ENCODE peak calls at places on chromosomes 5 and 9, in five cellular contexts. A is H1, N is H9, E is neuronal stem cell, X is IMR-90. R is an unnamed sample.

GRCh38 chr5:79954620-79955019 is 36.4 kb downstream of the MTX3 start:
- DNase-seq in E (no peak), A (no peak), X (peak), N (no peak), R (no peak)

GRCh38 chr5:6264394-6264793 is 114.0 kb downstream of the MED10 start:
- DNase-seq in E (no peak), A (no peak), X (no peak), N (no peak), R (no peak)

GRCh38 chr9:113705938-113706519 is 170.1 kb upstream of the ZNF618 start:
- DNase-seq in X (no peak), N (peak), A (no peak), E (no peak), R (peak)

GRCh38 chr5:115469904-115470516 is 74.6 kb downstream of the FEM1C start:
- DNase-seq in E (no peak), N (no peak), A (no peak), X (no peak), R (no peak)

GRCh38 chr9:12702160-12702758 is 9.1 kb downstream of the TYRP1 start:
- DNase-seq in N (peak), A (no peak), X (peak), E (peak), R (peak)

GRCh38 chr5:53170748-53171349 is 61.3 kb upstream of the MOCS2 start:
- DNase-seq in A (no peak), N (no peak), X (peak), E (peak), R (peak)

GRCh38 chr9:12141422-12141821 is 551.8 kb upstream of the TYRP1 start:
- DNase-seq in E (no peak), N (no peak), X (no peak), A (no peak), R (peak)

GRCh38 chr5:172648755-172649154 is 7.7 kb downstream of the NEURL1B start:
- DNase-seq in X (no peak), A (no peak), E (no peak), N (no peak), R (no peak)

GRCh38 chr5:4514067-4514648 is 626.0 kb upstream of the ADAMTS16 start:
- DNase-seq in A (no peak), E (no peak), N (no peak), X (no peak), R (no peak)

GRCh38 chr5:63820557-63820956 is 141.7 kb downstream of the HTR1A start:
- DNase-seq in N (no peak), E (no peak), X (no peak), A (no peak), R (peak)

GRCh38 chr5:64213568-64213967 is 47.9 kb downstream of the RNF180 start:
- DNase-seq in X (no peak), N (no peak), E (no peak), A (no peak), R (no peak)

GRCh38 chr5:31707294-31707693 is 68.4 kb downstream of the PDZD2 start:
- DNase-seq in E (no peak), A (no peak), X (no peak), N (no peak), R (no peak)

GRCh38 chr5:56003633-56004032 is 8.9 kb upstream of the IL6ST start:
- DNase-seq in E (no peak), A (no peak), X (peak), N (no peak), R (no peak)

GRCh38 chr5:56984445-56984844 is 32.5 kb upstream of the MIER3 start:
- DNase-seq in X (no peak), E (no peak), A (no peak), N (no peak), R (no peak)

GRCh38 chr5:14581891-14582796 is 552 bp downstream of the OTULINL start:
- DNase-seq in N (peak), A (peak), X (no peak), E (no peak), R (peak)

GRCh38 chr5:12865529-12865928 is 961.3 kb upstream of the CTNND2 start:
- DNase-seq in E (no peak), N (no peak), A (no peak), X (no peak), R (peak)

GRCh38 chr5:137310051-137310730 is 188.9 kb downstream of the SPOCK1 start:
- DNase-seq in X (peak), N (no peak), E (no peak), A (no peak), R (peak)

GRCh38 chr5:116521173-116521872 is 53.3 kb downstream of the SEMA6A start:
- DNase-seq in N (no peak), E (no peak), X (no peak), A (no peak), R (peak)

GRCh38 chr5:75662080-75662479 is 50.8 kb downstream of the ANKDD1B start:
- DNase-seq in X (no peak), A (no peak), N (no peak), E (no peak), R (no peak)

GRCh38 chr9:129609486-129610192 is 11.3 kb downstream of the C9orf50 start:
- DNase-seq in E (no peak), N (no peak), X (no peak), A (peak), R (peak)

GRCh38 chr5:35963381-35963843 is 25.0 kb upstream of the CAPSL start:
- DNase-seq in X (peak), N (peak), A (peak), E (no peak), R (peak)

GRCh38 chr5:157563373-157564148 is 12.0 kb downstream of the ADAM19 start:
- DNase-seq in X (peak), N (no peak), A (no peak), E (no peak), R (no peak)

GRCh38 chr5:179870403-179870903 is 11.8 kb upstream of the MRNIP start:
- DNase-seq in E (no peak), A (peak), N (peak), X (peak), R (peak)

GRCh38 chr9:87406545-87407166 is 91.0 kb upstream of the DAPK1 start:
- DNase-seq in E (no peak), X (no peak), A (no peak), N (no peak), R (peak)

GRCh38 chr5:149865746-149866145 is 78.8 kb downstream of the PDE6A start:
- DNase-seq in E (no peak), X (no peak), N (no peak), A (no peak), R (no peak)

GRCh38 chr5:39233783-39234182 is 14.4 kb upstream of the FYB1 start:
- DNase-seq in E (no peak), X (no peak), N (no peak), A (no peak), R (no peak)

GRCh38 chr5:135235551-135236100 is 163.4 kb downstream of the MACROH2A1 start:
- DNase-seq in A (no peak), E (no peak), X (no peak), N (no peak), R (no peak)

GRCh38 chr5:179285236-179285635 is 60.0 kb downstream of the ADAMTS2 start:
- DNase-seq in X (no peak), A (no peak), N (no peak), E (no peak), R (no peak)

GRCh38 chr5:164439799-164440198 is 934.4 kb downstream of the MAT2B start:
- DNase-seq in X (no peak), A (no peak), N (no peak), E (no peak), R (no peak)

GRCh38 chr5:179874136-179874535 is 15.5 kb upstream of the MRNIP start:
- DNase-seq in E (no peak), X (no peak), A (no peak), N (no peak), R (no peak)

GRCh38 chr9:75410405-75410804 is 322.1 kb downstream of the OSTF1 start:
- DNase-seq in A (no peak), N (no peak), E (no peak), X (no peak), R (peak)

DNA sequence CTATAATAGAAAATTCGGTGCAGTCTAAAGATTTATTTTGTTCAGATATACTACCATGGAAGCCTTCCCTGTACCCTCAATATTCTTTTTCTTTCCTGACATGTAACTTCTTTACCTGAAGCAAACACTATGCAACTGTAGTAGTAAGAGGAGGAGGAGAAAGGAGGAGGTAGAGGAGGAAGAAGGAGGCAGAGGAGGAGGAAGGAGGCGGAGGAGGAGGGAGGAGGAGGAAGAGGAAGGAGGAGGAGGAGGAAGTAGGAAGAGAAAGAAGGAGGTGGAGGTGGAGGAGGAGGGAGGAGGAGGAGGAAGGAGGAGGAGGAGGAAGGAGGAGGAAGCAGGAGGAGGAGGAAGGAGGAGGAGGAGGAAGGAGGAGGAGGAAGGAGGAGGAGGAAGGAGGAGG is 114.3 kb upstream of the LPAR1 start:
- DNase-seq in E (no peak), A (no peak), N (no peak), X (no peak), R (no peak)
- H3K18ac ChIP-seq in E (no peak), A (no peak), N (no peak), X (no peak), R (no peak)

GRCh38 chr9:4117835-4118610 is 181.8 kb downstream of the GLIS3 start:
- DNase-seq in X (no peak), N (peak), E (no peak), A (peak), R (peak)

GRCh38 chr9:4116091-4116581 is 183.7 kb downstream of the GLIS3 start:
- DNase-seq in E (no peak), N (no peak), A (no peak), X (peak), R (no peak)

GRCh38 chr9:4116708-4117460 is 183.0 kb downstream of the GLIS3 start:
- DNase-seq in A (no peak), E (no peak), X (no peak), N (no peak), R (no peak)

GRCh38 chr9:4113711-4114110 is 186.2 kb downstream of the GLIS3 start:
- DNase-seq in X (no peak), A (no peak), E (no peak), N (no peak), R (no peak)

GRCh38 chr9:4114569-4115505 is 185.0 kb downstream of the GLIS3 start:
- DNase-seq in X (peak), N (no peak), A (no peak), E (no peak), R (peak)
- H2BK15ac ChIP-seq in X (no peak), N (no peak), A (no peak), E (no peak), R (no peak)

DNA sequence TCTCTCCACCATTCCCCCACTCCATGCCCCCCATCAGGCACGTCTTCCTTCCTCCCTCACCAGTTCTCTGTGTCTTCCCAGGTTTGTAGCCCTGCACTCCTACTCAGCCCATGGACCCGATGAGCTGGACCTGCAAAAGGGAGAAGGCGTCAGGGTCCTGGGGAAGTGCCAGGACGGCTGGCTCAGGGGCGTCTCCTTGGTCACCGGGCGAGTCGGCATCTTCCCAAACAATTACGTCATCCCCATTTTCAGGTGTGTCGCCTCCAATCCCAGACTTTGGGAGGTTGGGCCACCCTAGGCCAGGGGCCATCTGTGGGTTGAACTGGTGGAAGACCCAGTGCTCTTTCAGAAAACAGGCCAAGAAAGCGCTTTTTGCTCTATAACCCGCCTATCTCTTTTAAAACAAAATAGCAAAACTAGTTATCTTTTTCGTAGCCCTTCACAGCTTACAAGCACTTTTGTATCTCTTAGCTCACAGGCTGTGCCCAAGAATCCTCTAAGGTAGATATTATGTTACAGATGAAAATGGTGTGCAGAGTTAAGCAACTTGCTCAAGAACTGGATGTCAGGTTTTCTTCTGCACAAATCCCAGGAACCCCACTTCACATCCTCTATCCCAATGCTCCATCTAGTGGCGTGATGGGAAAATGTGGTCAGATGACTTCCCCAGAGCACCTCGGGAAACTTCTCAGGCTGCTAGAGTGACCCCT is 56.2 kb downstream of the PLAC8L1 start:
- DNase-seq in X (peak), E (peak), A (peak), N (peak), R (peak)
- H2BK5ac ChIP-seq in X (no peak), E (no peak), A (no peak), N (no peak), R (no peak)

DNA sequence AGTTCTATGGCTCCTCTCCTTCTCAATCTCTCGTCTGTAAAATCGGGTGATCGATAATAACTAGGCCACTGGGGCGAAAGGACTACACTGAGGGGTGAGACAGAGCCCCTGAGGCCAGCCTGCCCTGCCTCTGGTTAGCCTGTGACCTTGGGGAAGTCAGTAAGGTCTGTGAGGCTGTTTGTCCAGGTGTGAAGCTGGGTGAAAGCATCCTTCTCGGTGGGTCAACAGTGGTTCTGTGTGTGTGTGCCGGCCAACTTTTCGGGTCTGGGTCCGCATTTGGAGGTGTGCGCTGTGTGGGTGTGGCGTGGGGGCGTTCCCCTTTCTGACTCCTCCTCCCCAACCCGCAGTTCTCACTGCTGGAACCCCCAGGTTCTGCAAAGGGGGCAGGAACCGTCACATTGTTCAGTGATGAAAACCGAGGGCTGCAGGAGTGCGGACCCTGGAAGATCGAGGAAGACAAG is 5.0 kb upstream of the RNF44 start:
- DNase-seq in A (no peak), N (peak), X (no peak), E (no peak), R (no peak)
- H3K18ac ChIP-seq in A (peak), N (no peak), X (no peak), E (peak), R (peak)

GRCh38 chr9:116058421-116058820 is 95.2 kb upstream of the PAPPA start:
- DNase-seq in X (no peak), N (no peak), E (no peak), A (no peak), R (no peak)
- H2BK15ac ChIP-seq in X (peak), N (no peak), E (no peak), A (no peak), R (no peak)

DNA sequence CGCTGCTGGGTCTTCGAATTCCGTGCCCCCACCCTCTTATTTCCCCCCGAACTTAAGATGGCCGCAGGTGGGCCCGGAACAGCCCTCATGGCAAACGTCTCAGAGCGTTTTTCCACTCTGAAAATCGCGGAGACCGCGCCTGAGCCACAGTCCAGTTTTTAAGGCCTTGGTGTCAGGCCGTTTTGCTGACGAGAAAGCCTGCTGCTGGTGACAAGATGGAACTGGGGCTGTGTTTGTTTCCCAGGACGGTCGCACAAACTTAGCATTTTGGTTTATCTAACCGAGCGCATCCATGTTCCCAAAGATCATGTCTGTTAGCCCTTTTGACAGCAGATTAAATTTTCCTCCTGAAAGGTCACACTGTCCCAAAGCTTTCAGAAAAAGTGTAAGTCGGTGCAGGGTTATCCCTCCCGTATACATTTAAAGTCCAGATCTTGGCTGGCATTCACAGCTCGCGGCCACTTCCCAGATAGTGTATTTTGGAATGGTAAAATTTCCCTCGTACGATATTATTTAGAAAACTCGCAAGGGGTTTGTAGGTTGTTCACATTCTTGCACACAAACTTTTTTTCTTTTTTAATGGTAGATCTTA is 795 bp downstream of the SREK1 start:
- DNase-seq in X (no peak), A (no peak), N (no peak), E (no peak), R (no peak)
- H2BK5ac ChIP-seq in X (peak), A (peak), N (no peak), E (peak), R (peak)

GRCh38 chr9:112379177-112380101 is 469 bp upstream of the HSDL2 start:
- DNase-seq in E (peak), N (peak), A (peak), X (peak), R (peak)
- H3K18ac ChIP-seq in E (peak), N (peak), A (peak), X (peak), R (peak)

GRCh38 chr9:121277026-121277425 is 9.1 kb downstream of the GSN start:
- DNase-seq in X (no peak), E (no peak), A (no peak), N (no peak), R (no peak)

GRCh38 chr9:121279841-121280388 is 12.0 kb downstream of the GSN start:
- DNase-seq in N (no peak), A (no peak), X (no peak), E (no peak), R (no peak)

GRCh38 chr9:121277518-121278275 is 9.7 kb downstream of the GSN start:
- DNase-seq in A (no peak), N (no peak), E (no peak), X (peak), R (no peak)

GRCh38 chr9:121280715-121281613 is 13.0 kb downstream of the GSN start:
- DNase-seq in N (no peak), A (no peak), X (no peak), E (no peak), R (no peak)

GRCh38 chr9:121278535-121279169 is 10.7 kb downstream of the GSN start:
- DNase-seq in N (peak), X (peak), A (no peak), E (no peak), R (peak)
- H2BK15ac ChIP-seq in N (no peak), X (peak), A (no peak), E (peak), R (no peak)

R was measured in mesendoderm.